ENCODE peak calls at places on chromosome 15, in six cellular contexts. T, X, Z, C, P and H are unnamed samples. For H3K27me3, the result is how much of the 10 kb centered on the place peaks cover.

GRCh38 chr15:76996076-76996525 is 1.2 kb downstream of the PSTPIP1 start:
- DNase-seq in X (no peak), T (peak), Z (no peak), C (no peak), P (no peak), H (peak)

GRCh38 chr15:31587583-31587982 is 260.9 kb downstream of the KLF13 start:
- DNase-seq in Z (no peak), P (no peak), T (no peak), C (no peak), X (no peak), H (no peak)

GRCh38 chr15:82118040-82118439 is 72.2 kb upstream of the MEX3B start:
- DNase-seq in Z (no peak), P (no peak), T (no peak), C (no peak), X (no peak), H (no peak)

GRCh38 chr15:99408236-99409096 is 157.2 kb downstream of the LRRC28 start:
- DNase-seq in X (no peak), Z (no peak), P (peak), C (no peak), T (no peak), H (no peak)

GRCh38 chr15:90799639-90800038 is 68.7 kb upstream of the FURIN start:
- DNase-seq in P (no peak), Z (no peak), X (no peak), T (no peak), C (no peak), H (no peak)

GRCh38 chr15:85414495-85414894 is 34.1 kb downstream of the AKAP13 start:
- DNase-seq in P (no peak), C (no peak), T (no peak), X (no peak), Z (no peak), H (no peak)

GRCh38 chr15:37872661-37873060 is 61.8 kb upstream of the TMCO5A start:
- DNase-seq in C (no peak), X (no peak), T (no peak), Z (no peak), P (no peak), H (no peak)

GRCh38 chr15:97977734-97978133 is 17.2 kb downstream of the ARRDC4 start:
- DNase-seq in T (no peak), X (no peak), P (no peak), C (no peak), Z (no peak), H (no peak)

GRCh38 chr15:76991048-76991447 is 3.9 kb upstream of the PSTPIP1 start:
- DNase-seq in X (no peak), C (no peak), Z (no peak), P (peak), T (peak), H (peak)

GRCh38 chr15:61196711-61197110 is 32.4 kb downstream of the RORA start:
- DNase-seq in T (no peak), C (no peak), Z (no peak), P (no peak), X (no peak), H (no peak)

GRCh38 chr15:26889298-26889898 is 22.5 kb downstream of the GABRA5 start:
- DNase-seq in C (peak), X (peak), P (no peak), Z (peak), T (no peak), H (no peak)

GRCh38 chr15:80423215-80423614 is 19.0 kb downstream of the ARNT2 start:
- DNase-seq in X (no peak), T (no peak), Z (no peak), P (no peak), C (no peak), H (no peak)

GRCh38 chr15:47819158-47819557 is 101.9 kb downstream of the SEMA6D start:
- DNase-seq in P (no peak), Z (no peak), T (no peak), C (no peak), X (no peak), H (no peak)

GRCh38 chr15:36108539-36108938 is 470.9 kb upstream of the CDIN1 start:
- DNase-seq in P (no peak), C (no peak), T (no peak), Z (no peak), X (no peak), H (no peak)

GRCh38 chr15:94229591-94230365 is 1.6 kb upstream of the MCTP2 start:
- DNase-seq in X (no peak), P (no peak), C (no peak), T (no peak), Z (no peak), H (no peak)

GRCh38 chr15:85761635-85762034 is 33.1 kb downstream of the KLHL25 start:
- DNase-seq in X (no peak), P (no peak), Z (no peak), T (no peak), C (no peak), H (no peak)

GRCh38 chr15:51108933-51109550 is 14.3 kb upstream of the TNFAIP8L3 start:
- DNase-seq in T (no peak), C (no peak), Z (no peak), X (no peak), P (no peak), H (no peak)

GRCh38 chr15:85618956-85619491 is 175.7 kb downstream of the KLHL25 start:
- DNase-seq in T (peak), X (peak), C (no peak), Z (peak), P (peak), H (peak)

GRCh38 chr15:48899793-48900192 is 21.9 kb downstream of the EID1 start:
- DNase-seq in P (no peak), T (no peak), C (no peak), X (no peak), Z (no peak), H (no peak)

GRCh38 chr15:58182460-58183163 is 44.4 kb downstream of the AQP9 start:
- DNase-seq in C (peak), Z (no peak), P (peak), T (peak), X (peak), H (no peak)

GRCh38 chr15:80207887-80208286 is 44.1 kb downstream of the CTXND1 start:
- DNase-seq in T (no peak), X (no peak), P (no peak), Z (no peak), C (peak), H (no peak)

GRCh38 chr15:31442203-31443090 is 115.8 kb downstream of the KLF13 start:
- DNase-seq in Z (no peak), T (no peak), P (no peak), C (no peak), X (no peak), H (no peak)

GRCh38 chr15:38885001-38885400 is 320.4 kb upstream of the RASGRP1 start:
- DNase-seq in T (no peak), X (no peak), P (no peak), Z (no peak), C (peak), H (no peak)

GRCh38 chr15:98658831-98659699 is 10.7 kb downstream of the IGF1R start:
- DNase-seq in C (peak), T (peak), P (no peak), Z (peak), X (peak), H (no peak)

GRCh38 chr15:64717130-64717529 is 58.3 kb downstream of the RBPMS2 start:
- DNase-seq in P (no peak), Z (no peak), X (no peak), T (no peak), C (no peak), H (no peak)

GRCh38 chr15:81480645-81481053 is 106.6 kb upstream of the TMC3 start:
- DNase-seq in T (no peak), C (peak), X (no peak), Z (peak), P (no peak), H (no peak)

GRCh38 chr15:27183182-27183581 is 212.2 kb downstream of the GABRG3 start:
- DNase-seq in Z (no peak), X (no peak), P (no peak), C (no peak), T (no peak), H (no peak)

GRCh38 chr15:39642011-39642640 is 61.2 kb downstream of the THBS1 start:
- DNase-seq in C (no peak), Z (no peak), T (no peak), P (no peak), X (no peak), H (no peak)

GRCh38 chr15:93164409-93164808 is 75.4 kb upstream of the RGMA start:
- DNase-seq in C (no peak), X (no peak), Z (no peak), T (no peak), P (no peak), H (no peak)

GRCh38 chr15:85297537-85297936 is 82.9 kb upstream of the AKAP13 start:
- DNase-seq in T (no peak), C (peak), Z (no peak), P (no peak), X (no peak), H (no peak)

GRCh38 chr15:90230071-90230494 is 3.7 kb downstream of the CIB1 start:
- DNase-seq in T (no peak), C (no peak), P (no peak), Z (no peak), X (peak), H (no peak)

GRCh38 chr15:81491414-81492101 is 117.5 kb upstream of the TMC3 start:
- DNase-seq in T (no peak), P (no peak), C (no peak), Z (no peak), X (no peak), H (no peak)

GRCh38 chr15:83571820-83572707 is 81.9 kb upstream of the ADAMTSL3 start:
- DNase-seq in C (no peak), P (no peak), T (no peak), X (no peak), Z (no peak), H (no peak)

GRCh38 chr15:33114484-33114767 is 80.1 kb downstream of the FMN1 start:
- DNase-seq in P (no peak), Z (no peak), C (no peak), X (no peak), T (no peak), H (no peak)

GRCh38 chr15:33119865-33120264 is 74.6 kb downstream of the FMN1 start:
- DNase-seq in C (no peak), Z (no peak), P (no peak), T (no peak), X (no peak), H (no peak)

GRCh38 chr15:33116218-33116617 is 78.3 kb downstream of the FMN1 start:
- DNase-seq in X (no peak), Z (no peak), C (no peak), P (no peak), T (no peak), H (no peak)

GRCh38 chr15:33115191-33115861 is 79.2 kb downstream of the FMN1 start:
- DNase-seq in X (no peak), C (no peak), P (no peak), T (no peak), Z (no peak), H (no peak)

GRCh38 chr15:33119263-33119662 is 75.3 kb downstream of the FMN1 start:
- DNase-seq in Z (no peak), X (no peak), T (no peak), P (no peak), C (no peak), H (no peak)
- TF ChIP-seq EP300 in Z (no peak), X (no peak), T (no peak), P (no peak), C (no peak), H (no peak)

DNA sequence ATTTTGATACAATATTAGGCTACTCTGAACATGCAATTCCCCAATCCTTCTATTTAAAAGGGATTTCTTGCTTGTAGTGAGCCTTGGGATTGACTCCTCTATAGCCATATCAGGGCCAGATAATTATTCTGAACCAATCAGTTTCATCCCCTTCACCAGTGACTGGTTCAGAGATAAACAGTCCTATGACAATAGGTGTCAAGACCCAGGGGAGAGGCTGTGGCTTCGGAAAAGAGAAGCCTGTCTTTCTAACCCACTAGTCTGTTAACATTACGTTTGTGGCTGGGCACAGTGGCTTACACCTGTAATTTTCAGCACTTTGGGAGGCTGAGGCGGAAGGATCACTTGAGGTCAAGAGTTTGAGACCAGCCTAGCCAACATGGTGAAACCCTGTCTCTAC is 6.2 kb upstream of the ISLR2 start:
- DNase-seq in T (no peak), C (no peak), X (no peak), Z (no peak), P (no peak), H (no peak)
- H3K27me3 ChIP-seq in T (under half), C (under half), X (half or more), Z (under half), P (under half), H (under half)

DNA sequence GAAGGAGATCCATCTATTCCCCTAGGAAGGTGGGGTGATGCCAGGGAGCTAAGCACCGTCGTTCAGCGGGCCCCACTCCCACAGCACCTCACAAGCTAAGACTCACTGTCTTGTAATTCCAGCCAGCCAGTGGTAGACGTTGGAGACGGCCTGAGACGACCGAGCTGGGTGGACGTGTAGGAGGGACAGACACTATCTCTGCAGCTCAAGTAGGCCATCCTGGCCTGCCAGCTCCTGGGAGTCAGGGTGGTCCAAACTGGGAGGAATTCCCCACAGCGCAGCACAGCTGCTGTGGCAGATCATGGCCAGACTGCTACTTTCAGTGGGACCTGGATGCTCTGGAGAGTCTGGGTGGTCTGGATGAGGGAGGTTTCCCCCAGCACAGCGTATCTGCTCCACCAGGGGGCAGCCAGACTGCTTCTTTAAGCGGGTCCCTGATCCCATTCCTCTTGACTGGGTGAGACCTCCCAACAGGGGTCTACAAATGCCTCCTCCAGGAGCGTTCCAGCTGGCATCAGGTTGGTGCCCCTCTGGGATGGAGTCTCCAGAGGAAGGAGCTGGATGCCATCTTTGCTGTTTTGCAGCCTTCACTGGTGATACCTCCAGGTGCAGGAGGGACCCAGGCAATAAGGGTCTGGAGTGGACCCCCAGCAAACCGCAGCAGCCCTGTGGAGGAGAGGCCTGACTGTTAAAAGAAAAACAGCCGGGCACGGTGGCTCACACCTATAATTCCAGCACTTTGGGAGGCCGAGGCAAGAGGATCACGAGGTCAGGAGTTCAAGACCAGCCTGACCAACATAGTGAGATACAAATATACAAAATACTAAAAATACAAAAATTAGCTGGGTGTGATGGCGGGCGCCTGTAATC is 27.6 kb downstream of the GNB5 start:
- DNase-seq in P (no peak), T (no peak), Z (no peak), C (no peak), X (no peak), H (no peak)
- TF ChIP-seq CTCF in P (no peak), T (no peak), Z (no peak), C (peak), X (no peak), H (no peak)

DNA sequence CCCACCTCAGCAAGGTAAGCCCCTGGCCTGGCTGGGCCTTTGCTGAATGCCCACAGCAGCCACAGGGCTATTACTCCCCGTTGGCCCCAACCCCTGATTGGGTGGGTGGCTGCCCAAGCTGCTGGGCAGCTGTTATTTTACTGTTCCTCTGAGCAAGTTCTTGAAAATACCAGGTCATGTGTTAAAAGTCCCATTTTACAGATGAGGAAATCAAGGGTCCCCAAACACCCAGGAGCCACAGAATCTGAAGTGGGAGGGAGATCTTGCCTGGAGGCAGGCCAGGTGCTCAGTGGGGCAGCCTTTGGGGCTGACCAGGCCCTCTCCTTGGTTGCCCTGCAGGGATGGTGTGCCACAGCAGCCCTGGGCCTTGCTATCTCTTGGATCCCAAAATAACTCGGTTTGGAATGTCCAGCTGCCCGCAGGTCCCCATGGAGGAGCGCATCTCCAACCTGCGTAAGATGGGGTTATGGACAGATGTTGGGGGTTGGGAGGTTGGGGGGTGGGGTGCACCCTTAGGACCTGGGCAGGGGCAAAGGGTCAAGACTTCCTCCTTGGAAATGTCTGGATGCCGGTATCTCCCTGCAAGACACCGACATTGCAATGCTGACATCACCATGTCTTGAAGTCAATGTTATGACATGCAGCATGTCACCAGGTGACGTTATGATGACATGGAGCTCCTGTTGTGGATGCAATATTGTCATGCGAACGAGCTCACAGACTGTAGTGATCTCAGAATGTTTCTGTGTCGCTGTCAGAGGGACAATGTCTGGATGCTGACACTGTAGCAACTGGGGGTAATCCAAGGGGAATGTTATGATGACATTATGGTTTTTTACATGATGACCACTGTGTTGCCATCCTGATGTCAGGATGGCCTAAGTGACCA is 13.3 kb upstream of the CSPG4 start:
- DNase-seq in C (no peak), T (no peak), Z (no peak), P (peak), X (no peak), H (peak)
- TF ChIP-seq EP300 in C (no peak), T (no peak), Z (no peak), P (no peak), X (no peak), H (no peak)

GRCh38 chr15:88805031-88805780 is 2.0 kb downstream of the ACAN start:
- DNase-seq in T (no peak), C (no peak), Z (no peak), X (no peak), P (no peak), H (no peak)
- H3K27me3 ChIP-seq in T (under half), C (half or more), Z (under half), X (half or more), P (under half), H (under half)

GRCh38 chr15:67833504-67834248 is 6.2 kb downstream of the RNU6-1 start:
- DNase-seq in C (peak), X (peak), T (peak), Z (no peak), P (no peak), H (peak)
- TF ChIP-seq CTCF in C (peak), X (peak), T (peak), Z (peak), P (no peak), H (peak)

GRCh38 chr15:63503739-63504246 is 600 bp upstream of the USP3 start:
- DNase-seq in T (peak), Z (peak), X (peak), P (peak), C (peak), H (peak)

GRCh38 chr15:63502843-63503738 is 1.3 kb upstream of the USP3 start:
- DNase-seq in Z (peak), P (peak), C (peak), T (peak), X (peak), H (peak)

GRCh38 chr15:63505842-63506222 is 1.4 kb downstream of the USP3 start:
- DNase-seq in Z (no peak), P (no peak), T (no peak), X (no peak), C (no peak), H (no peak)

GRCh38 chr15:63504979-63505841 is 817 bp downstream of the USP3 start:
- DNase-seq in T (peak), P (peak), X (peak), C (peak), Z (no peak), H (peak)

DNA sequence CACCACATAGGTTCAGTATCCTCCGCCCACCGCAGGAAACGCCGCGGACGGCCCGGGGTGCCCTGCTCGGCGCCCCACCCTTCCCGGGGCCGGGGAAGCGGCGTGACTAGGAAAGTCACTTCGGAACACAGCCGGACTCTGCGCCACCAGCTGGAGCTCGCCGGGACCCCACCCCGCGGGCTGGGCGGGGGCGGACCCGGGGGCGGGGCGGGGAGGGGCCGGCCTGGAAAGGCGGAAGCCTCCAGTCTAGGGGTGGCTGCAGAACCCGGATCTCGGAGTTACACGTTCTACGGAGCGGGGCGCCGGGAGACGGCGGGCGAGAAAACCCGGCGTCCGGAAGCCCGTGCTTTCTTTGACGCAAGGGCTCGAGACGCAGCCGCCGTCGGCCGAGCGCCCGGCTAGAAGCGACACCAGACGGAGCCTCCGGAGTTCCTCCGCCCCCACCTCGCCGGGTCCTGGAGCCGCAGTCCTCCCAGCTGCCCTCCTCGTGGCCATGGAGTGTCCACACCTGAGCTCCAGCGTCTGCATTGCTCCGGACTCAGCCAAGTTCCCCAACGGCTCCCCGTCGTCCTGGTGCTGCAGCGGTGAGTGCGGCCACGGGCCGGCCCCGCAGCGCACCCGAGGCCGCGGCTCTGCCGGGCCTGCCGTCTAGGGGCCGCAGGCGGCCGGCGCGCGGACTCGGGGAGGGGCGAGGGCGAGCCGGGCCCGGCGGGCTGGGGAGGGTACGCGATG is at the start of gene USP3:
- DNase-seq in P (peak), C (peak), T (peak), Z (peak), X (peak), H (peak)
- TF ChIP-seq EP300 in P (no peak), C (peak), T (no peak), Z (peak), X (no peak), H (no peak)

GRCh38 chr15:74134387-74135027 is 4.1 kb downstream of the ISLR2 start:
- DNase-seq in X (peak), T (peak), C (no peak), Z (no peak), P (no peak), H (peak)

GRCh38 chr15:74136584-74137543 is 6.5 kb downstream of the ISLR2 start:
- DNase-seq in T (no peak), C (no peak), X (no peak), Z (no peak), P (no peak), H (no peak)

GRCh38 chr15:74133703-74134386 is 3.5 kb downstream of the ISLR2 start:
- DNase-seq in T (no peak), Z (no peak), X (no peak), C (no peak), P (no peak), H (no peak)

GRCh38 chr15:74133071-74133702 is 2.8 kb downstream of the ISLR2 start:
- DNase-seq in T (no peak), P (no peak), C (no peak), Z (no peak), X (no peak), H (no peak)

GRCh38 chr15:74135041-74135565 is 4.7 kb downstream of the ISLR2 start:
- DNase-seq in C (no peak), T (no peak), Z (no peak), X (no peak), P (no peak), H (no peak)
- H3K27me3 ChIP-seq in C (half or more), T (under half), Z (under half), X (half or more), P (under half), H (half or more)